ENCODE peak calls at places on chromosomes 12 and 14, in four cellular contexts. One of them, this sample, is unnamed. For H3K27me3, the result is how much of the 10 kb centered on the place peaks cover.

GRCh38 chr14:55789442-55789841 is 209.4 kb downstream of the KTN1 start:
- DNase-seq in psoas muscle: no peak
- DNase-seq in A673: no peak
- DNase-seq in upper lobe of right lung: no peak
- DNase-seq in this sample: no peak

GRCh38 chr14:56294125-56294524 is 175.9 kb downstream of the PELI2 start:
- DNase-seq in A673: no peak
- DNase-seq in upper lobe of right lung: no peak
- DNase-seq in psoas muscle: no peak
- DNase-seq in this sample: no peak

GRCh38 chr14:99561827-99562226 is 42.2 kb downstream of the CCDC85C start:
- DNase-seq in A673: no peak
- DNase-seq in psoas muscle: no peak
- DNase-seq in upper lobe of right lung: no peak
- DNase-seq in this sample: no peak

GRCh38 chr14:59454131-59454530 is 11.0 kb downstream of the GPR135 start:
- DNase-seq in psoas muscle: no peak
- DNase-seq in upper lobe of right lung: no peak
- DNase-seq in A673: no peak
- DNase-seq in this sample: no peak

GRCh38 chr14:72961579-72962335 is 35.5 kb downstream of the DCAF4 start:
- DNase-seq in A673: no peak
- DNase-seq in psoas muscle: no peak
- DNase-seq in upper lobe of right lung: no peak
- DNase-seq in this sample: no peak

GRCh38 chr14:61080591-61081010 is 99.6 kb downstream of the SLC38A6 start:
- DNase-seq in upper lobe of right lung: no peak
- DNase-seq in A673: peak
- DNase-seq in psoas muscle: no peak
- DNase-seq in this sample: peak

GRCh38 chr12:15179672-15180071 is 41.5 kb downstream of the RERG start:
- DNase-seq in upper lobe of right lung: no peak
- DNase-seq in psoas muscle: no peak
- DNase-seq in A673: no peak
- DNase-seq in this sample: no peak

GRCh38 chr14:78524766-78525165 is 354.6 kb downstream of the NRXN3 start:
- DNase-seq in upper lobe of right lung: no peak
- DNase-seq in psoas muscle: no peak
- DNase-seq in A673: peak
- DNase-seq in this sample: no peak

GRCh38 chr14:104591506-104592291 is 12.1 kb downstream of the C14orf180 start:
- DNase-seq in A673: no peak
- DNase-seq in psoas muscle: peak
- DNase-seq in upper lobe of right lung: no peak
- DNase-seq in this sample: no peak

GRCh38 chr14:91244501-91244901 is at the start of gene GPR68:
- DNase-seq in upper lobe of right lung: no peak
- DNase-seq in psoas muscle: peak
- DNase-seq in A673: no peak
- DNase-seq in this sample: no peak

GRCh38 chr12:1716215-1716862 is 25.5 kb downstream of the ADIPOR2 start:
- DNase-seq in upper lobe of right lung: no peak
- DNase-seq in A673: no peak
- DNase-seq in psoas muscle: no peak
- DNase-seq in this sample: no peak

GRCh38 chr14:100425454-100425814 is 102.3 kb downstream of the SLC25A47 start:
- DNase-seq in psoas muscle: no peak
- DNase-seq in A673: no peak
- DNase-seq in upper lobe of right lung: no peak
- DNase-seq in this sample: no peak

GRCh38 chr14:90597961-90598360 is 201.1 kb downstream of the CALM1 start:
- DNase-seq in psoas muscle: no peak
- DNase-seq in upper lobe of right lung: no peak
- DNase-seq in A673: no peak
- DNase-seq in this sample: no peak

GRCh38 chr12:89357297-89357730 is 5.0 kb upstream of the DUSP6 start:
- DNase-seq in A673: no peak
- DNase-seq in psoas muscle: no peak
- DNase-seq in upper lobe of right lung: no peak
- DNase-seq in this sample: no peak

GRCh38 chr12:109302358-109302757 is 6.7 kb downstream of the FOXN4 start:
- DNase-seq in upper lobe of right lung: no peak
- DNase-seq in A673: no peak
- DNase-seq in psoas muscle: no peak
- DNase-seq in this sample: no peak
- H3K27me3 ChIP-seq in upper lobe of right lung: under half
- H3K27me3 ChIP-seq in A673: under half
- H3K27me3 ChIP-seq in psoas muscle: under half
- H3K27me3 ChIP-seq in this sample: under half

DNA sequence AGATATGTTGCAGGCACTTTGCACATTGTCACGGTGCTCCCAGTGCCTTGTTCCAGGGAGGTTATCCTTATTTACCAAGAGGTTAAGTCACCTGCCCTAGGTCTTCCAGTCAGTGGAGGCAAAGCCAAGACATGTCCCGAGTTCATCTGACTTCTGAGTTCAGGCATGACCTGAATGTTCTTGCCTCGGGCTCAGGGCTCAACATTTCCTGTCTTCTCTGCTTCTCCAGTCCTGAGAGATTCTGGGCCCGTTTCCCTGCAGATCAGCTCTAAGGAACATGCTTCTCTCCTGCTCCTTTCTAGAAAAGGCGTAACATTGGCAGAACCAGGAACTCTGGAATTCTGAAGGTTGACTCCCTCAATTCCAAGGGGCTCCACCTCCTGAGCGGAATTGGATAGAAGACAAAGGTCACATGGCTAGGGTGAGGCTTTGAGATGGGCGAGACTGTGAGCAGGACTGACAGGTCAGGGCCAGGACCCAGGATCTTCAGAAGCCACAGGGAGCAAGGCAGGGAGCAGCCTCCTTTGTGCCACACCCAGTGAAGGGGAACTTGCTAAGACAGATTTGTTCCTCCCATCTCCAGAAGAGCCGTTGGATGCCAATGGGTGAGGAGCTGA is 19.9 kb downstream of the BDKRB2 start:
- DNase-seq in upper lobe of right lung: peak
- DNase-seq in A673: no peak
- DNase-seq in psoas muscle: no peak
- DNase-seq in this sample: no peak
- H3K27ac ChIP-seq in upper lobe of right lung: no peak
- H3K27ac ChIP-seq in A673: no peak
- H3K27ac ChIP-seq in psoas muscle: no peak
- H3K27ac ChIP-seq in this sample: peak

DNA sequence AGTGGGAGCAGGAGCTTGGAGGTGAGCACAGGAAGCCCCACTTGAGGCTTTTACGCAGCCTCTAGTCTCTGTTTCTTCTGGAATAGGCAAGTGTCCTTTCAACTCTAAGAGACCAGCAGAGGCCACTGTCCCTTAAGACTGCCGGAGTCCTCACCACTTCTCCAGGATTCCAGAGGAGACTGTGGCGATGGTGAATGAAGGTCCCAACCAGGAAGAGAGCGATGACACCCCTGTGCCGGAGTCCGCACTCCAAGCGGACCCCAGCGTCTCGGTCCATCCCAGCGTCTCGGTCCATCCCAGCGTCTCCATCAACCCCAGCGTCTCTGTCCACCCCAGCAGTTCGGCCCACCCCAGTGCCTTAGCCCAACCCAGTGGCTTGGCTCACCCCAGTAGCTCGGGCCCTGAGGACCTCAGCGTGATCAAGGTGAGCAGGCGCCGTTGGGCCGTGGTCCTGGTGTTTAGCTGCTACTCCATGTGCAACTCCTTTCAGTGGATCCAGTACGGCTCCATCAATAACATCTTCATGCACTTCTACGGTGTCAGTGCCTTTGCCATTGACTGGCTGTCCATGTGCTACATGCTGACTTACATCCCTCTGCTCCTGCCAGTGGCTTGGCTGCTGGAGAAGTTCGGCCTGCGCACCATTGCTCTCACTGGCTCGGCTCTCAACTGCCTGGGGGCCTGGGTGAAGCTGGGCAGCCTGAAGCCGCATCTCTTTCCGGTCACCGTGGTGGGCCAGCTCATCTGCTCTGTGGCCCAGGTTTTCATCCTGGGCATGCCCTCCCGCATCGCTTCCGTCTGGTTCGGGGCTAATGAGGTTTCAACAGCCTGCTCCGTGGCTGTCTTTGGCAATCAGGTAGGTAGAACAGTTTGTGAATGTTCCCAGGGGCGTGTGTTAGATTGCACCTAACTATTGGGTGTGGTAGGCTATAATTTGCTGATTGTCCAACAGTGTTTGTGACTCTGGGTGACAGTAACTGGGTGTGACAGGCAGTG is 664 bp downstream of the FLVCR2 start:
- DNase-seq in upper lobe of right lung: peak
- DNase-seq in A673: no peak
- DNase-seq in psoas muscle: peak
- DNase-seq in this sample: no peak
- TF ChIP-seq CTCF in upper lobe of right lung: peak
- TF ChIP-seq CTCF in A673: peak
- TF ChIP-seq CTCF in psoas muscle: peak
- TF ChIP-seq CTCF in this sample: no peak

GRCh38 chr12:80708535-80709328 is 1.3 kb downstream of the MYF6 start:
- DNase-seq in upper lobe of right lung: no peak
- DNase-seq in A673: no peak
- DNase-seq in psoas muscle: no peak
- DNase-seq in this sample: no peak
- H3K27me3 ChIP-seq in upper lobe of right lung: under half
- H3K27me3 ChIP-seq in A673: under half
- H3K27me3 ChIP-seq in psoas muscle: under half
- H3K27me3 ChIP-seq in this sample: under half

DNA sequence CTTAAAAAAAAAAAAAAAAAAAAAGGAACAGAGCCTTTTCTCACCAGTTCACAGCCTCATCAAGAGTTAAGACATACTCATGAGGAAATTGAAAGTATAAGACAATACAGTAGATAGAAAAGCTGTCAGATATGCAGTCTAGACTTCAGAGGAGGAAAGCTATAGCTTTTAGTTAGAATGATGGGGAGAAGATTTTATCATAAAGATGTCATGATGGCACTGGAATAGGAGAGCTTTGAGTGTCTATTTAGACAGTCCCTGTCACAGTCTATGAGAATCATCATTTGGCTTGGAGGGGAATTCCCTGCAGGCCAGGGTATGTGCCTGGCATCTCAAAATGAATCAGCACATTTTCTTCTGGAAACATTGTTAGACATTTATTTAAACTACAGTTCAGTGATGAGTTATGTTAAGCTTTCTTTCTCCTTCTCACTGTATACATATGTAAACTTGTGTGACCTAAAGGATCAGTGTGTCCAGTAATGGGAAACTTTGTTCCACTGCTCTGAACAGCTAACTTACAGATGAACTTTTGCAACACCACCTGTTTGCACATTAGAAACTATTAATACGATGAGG is 2.9 kb upstream of the RAB35 start:
- DNase-seq in psoas muscle: no peak
- DNase-seq in upper lobe of right lung: no peak
- DNase-seq in A673: no peak
- DNase-seq in this sample: no peak
- H3K27ac ChIP-seq in psoas muscle: peak
- H3K27ac ChIP-seq in upper lobe of right lung: no peak
- H3K27ac ChIP-seq in A673: peak
- H3K27ac ChIP-seq in this sample: no peak